ENCODE peak calls at places on chromosomes 13 and 19, in four cellular contexts. H, E, C and F are unnamed samples. For H3K36me3, the result is how much of the 10 kb centered on the place peaks cover.

GRCh38 chr13:43232866-43233265 is 209.5 kb downstream of the DNAJC15 start:
- DNase-seq in E (no peak), C (no peak), H (no peak), F (no peak)

GRCh38 chr19:8388612-8388958 is 1.6 kb upstream of the RAB11B start:
- DNase-seq in C (no peak), E (no peak), H (no peak), F (no peak)

GRCh38 chr19:14368011-14368513 is 13.2 kb upstream of the ADGRE5 start:
- DNase-seq in C (no peak), E (no peak), H (no peak), F (peak)

GRCh38 chr13:111656439-111656838 is 336.0 kb downstream of the TEX29 start:
- DNase-seq in E (no peak), C (no peak), H (no peak), F (no peak)

GRCh38 chr19:5136060-5136855 is 167.3 kb downstream of the KDM4B start:
- DNase-seq in H (no peak), C (no peak), E (no peak), F (no peak)

GRCh38 chr13:63605403-63605802 is 2189.8 kb upstream of the PCDH20 start:
- DNase-seq in E (no peak), H (no peak), C (no peak), F (no peak)

GRCh38 chr13:91623151-91623550 is 224.7 kb downstream of the GPC5 start:
- DNase-seq in H (no peak), E (no peak), C (no peak), F (no peak)

GRCh38 chr19:53157601-53158000 is 1.3 kb downstream of the ZNF347 start:
- DNase-seq in H (no peak), C (no peak), E (no peak), F (no peak)

GRCh38 chr19:55855160-55855559 is 18.8 kb downstream of the NLRP4 start:
- DNase-seq in H (no peak), C (no peak), E (no peak), F (no peak)

GRCh38 chr13:43157796-43158195 is 134.4 kb downstream of the DNAJC15 start:
- DNase-seq in E (no peak), C (no peak), H (no peak), F (no peak)

GRCh38 chr19:10043286-10043927 is 30.1 kb downstream of the RDH8 start:
- DNase-seq in H (no peak), E (no peak), C (no peak), F (no peak)

GRCh38 chr19:7856679-7857663 is 17.2 kb downstream of the PRR36 start:
- DNase-seq in E (no peak), H (no peak), C (no peak), F (no peak)

GRCh38 chr13:44132710-44133109 is 240.9 kb upstream of the SERP2 start:
- DNase-seq in H (peak), C (peak), E (no peak), F (no peak)

DNA sequence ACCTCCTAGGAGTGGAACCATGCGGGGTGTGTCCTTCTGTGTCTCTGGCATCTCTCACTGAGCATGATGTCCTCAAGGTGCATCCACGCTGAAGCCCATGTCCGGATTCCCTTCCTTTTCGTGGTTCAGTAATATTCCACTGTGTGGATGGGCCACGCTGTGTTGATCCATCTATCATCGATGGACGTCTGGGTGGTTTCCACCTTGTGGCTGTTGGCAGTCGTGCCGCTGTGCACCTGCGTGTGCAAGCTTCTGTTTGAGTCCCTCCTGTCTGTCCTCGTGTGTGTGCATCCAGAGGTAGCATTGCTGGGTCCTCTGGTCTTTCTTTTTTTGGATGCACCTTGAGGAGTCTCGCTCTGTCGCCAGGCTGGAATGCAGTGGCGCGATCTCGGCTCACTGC is 11.2 kb upstream of the GNA15 start:
- DNase-seq in E (no peak), C (no peak), H (no peak), F (no peak)
- H3K27ac ChIP-seq in E (no peak), C (no peak), H (no peak), F (no peak)

GRCh38 chr13:49418206-49418605 is 25.7 kb downstream of the CAB39L start:
- DNase-seq in E (no peak), H (no peak), C (no peak), F (no peak)
- H3K4me3 ChIP-seq in E (no peak), H (no peak), C (no peak), F (no peak)

GRCh38 chr13:97913206-97913605 is 40.3 kb upstream of the IPO5 start:
- DNase-seq in C (no peak), E (no peak), H (no peak), F (no peak)

GRCh38 chr13:97912139-97912535 is 41.3 kb upstream of the IPO5 start:
- DNase-seq in C (no peak), E (no peak), H (no peak), F (no peak)

GRCh38 chr13:97914537-97914936 is 38.9 kb upstream of the IPO5 start:
- DNase-seq in C (no peak), E (no peak), H (no peak), F (no peak)

GRCh38 chr13:97911311-97912138 is 42.0 kb upstream of the IPO5 start:
- DNase-seq in E (no peak), H (no peak), C (no peak), F (peak)
- H3K36me3 ChIP-seq in E (under half), H (under half), C (under half), F (under half)

GRCh38 chr19:16601378-16602052 is 26.5 kb downstream of the MED26 start:
- DNase-seq in C (no peak), E (no peak), H (no peak), F (no peak)

GRCh38 chr19:16605552-16605951 is 22.5 kb downstream of the MED26 start:
- DNase-seq in H (no peak), E (no peak), C (no peak), F (no peak)

GRCh38 chr19:16603090-16603489 is 24.9 kb downstream of the MED26 start:
- DNase-seq in E (no peak), H (no peak), C (no peak), F (no peak)

GRCh38 chr19:16605115-16605514 is 22.9 kb downstream of the MED26 start:
- DNase-seq in H (no peak), E (no peak), C (no peak), F (no peak)

GRCh38 chr19:16604615-16605014 is 23.4 kb downstream of the MED26 start:
- DNase-seq in E (no peak), C (no peak), H (no peak), F (no peak)
- H3K27ac ChIP-seq in E (peak), C (no peak), H (no peak), F (no peak)

DNA sequence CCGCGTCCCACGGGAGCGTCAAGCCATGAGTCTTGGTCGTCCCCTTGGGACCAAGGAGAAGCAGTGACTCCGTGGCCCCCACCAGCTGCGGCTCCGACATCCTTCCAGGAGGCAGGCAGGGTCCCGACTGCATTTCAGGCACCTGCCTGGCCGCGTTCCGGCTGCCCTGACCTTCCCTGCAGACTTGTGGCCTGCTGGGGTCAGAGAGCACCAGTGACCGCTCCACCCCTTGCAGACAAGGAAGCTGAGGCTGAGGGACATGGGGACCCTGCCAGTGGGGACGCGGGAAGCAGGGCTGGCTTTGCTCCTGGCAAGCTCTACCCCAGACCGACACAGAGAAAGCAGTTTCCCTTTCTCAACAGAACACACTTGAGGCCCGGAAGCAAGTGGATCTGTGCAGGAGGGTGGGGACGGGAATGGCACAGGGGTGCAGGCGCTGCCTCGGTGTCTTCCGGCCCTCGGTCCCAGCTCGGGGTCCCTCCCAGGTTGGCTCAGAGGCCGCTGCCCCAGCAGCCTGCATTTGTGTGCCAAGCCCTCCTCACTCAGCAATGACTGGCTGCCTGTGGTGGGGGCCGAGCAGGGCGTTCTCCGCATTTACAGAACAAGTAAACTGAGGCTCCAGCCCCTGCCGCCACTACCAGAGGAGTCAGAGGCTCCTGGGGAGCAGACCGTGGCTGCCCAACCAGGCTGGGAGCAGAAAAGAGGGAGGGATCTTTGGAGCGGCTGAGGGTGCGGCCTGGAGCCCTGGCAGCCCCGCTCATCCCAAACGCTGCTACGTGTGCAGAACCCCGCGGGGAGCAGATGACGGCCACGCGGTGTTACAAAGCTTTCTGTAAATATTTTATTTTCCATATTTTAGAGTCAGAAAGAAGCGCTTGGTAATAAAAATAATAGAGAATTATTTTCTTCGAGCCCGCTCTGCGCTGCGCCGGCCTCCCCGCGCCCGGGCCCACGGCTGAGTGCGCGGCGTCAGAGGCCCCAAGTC is 43.9 kb downstream of the GAS6 start:
- DNase-seq in E (no peak), H (no peak), C (no peak), F (no peak)
- H3K4me3 ChIP-seq in E (no peak), H (peak), C (no peak), F (no peak)

DNA sequence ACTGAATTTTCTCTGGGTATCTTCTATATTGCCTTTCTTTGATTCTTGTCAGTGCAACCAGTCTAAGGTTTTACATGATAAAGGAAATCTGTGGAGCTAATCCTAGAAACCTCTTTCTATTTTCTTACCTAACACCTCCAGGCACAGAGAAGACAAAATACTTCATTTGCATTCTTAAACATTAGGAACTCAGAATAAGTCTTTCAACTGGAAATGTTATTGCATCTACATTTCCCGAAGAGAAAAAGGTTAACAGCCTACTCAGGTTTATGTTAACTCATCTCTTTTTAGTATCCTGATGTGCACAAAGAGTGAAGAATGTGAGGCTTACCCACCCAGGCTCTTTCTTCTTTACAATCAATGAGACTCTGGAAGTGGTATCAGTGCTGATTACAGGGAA is 106.7 kb downstream of the PCCA start:
- DNase-seq in H (no peak), E (no peak), C (no peak), F (no peak)
- H3K36me3 ChIP-seq in H (under half), E (under half), C (under half), F (under half)

DNA sequence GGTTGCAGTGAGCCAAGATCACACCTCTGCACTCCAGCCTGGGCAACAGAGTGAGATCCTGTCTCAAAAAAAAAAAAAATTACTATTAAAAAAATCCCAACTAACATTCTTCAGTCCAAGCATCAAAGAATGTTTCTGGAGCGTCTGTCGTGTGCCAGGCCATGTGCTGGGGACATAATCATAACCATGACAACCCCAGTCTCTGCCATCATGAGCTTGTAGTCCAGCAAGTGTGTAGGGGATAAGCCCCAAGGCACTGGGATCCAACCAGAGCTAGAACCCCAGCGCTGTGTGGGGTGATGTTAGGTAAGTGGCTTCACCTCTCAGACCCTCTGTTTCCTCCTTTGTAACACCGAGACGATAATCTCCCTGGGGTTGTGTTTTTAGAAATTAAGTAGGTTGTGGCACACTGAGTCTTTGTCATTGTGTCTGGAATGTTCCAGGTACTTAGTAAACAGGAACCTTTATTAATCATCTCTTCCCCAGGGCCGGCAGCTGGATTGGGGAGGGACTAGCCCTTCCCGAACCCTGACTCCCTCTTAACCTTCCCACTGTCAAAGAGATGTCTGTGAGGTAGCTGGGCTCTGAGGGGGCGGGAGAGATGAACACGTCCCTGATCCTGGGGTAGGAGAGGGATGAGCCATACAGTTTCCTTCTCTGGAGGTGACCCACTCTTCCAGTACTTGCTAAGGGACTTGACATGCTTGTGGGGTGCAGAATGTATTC is 5.2 kb downstream of the ITPKC start:
- DNase-seq in C (no peak), E (no peak), H (no peak), F (no peak)
- H3K27ac ChIP-seq in C (peak), E (peak), H (peak), F (no peak)